ENCODE peak calls at places on chromosomes 3 and 15, in four cellular contexts. Q is stomach, X is uterus, H is transverse colon. C is an unnamed sample.

GRCh38 chr3:118760611-118761606 is 273.7 kb downstream of the IGSF11 start:
- DNase-seq in Q (no peak), X (no peak), H (no peak), C (no peak)

GRCh38 chr15:91186892-91187644 is 87.0 kb downstream of the SV2B start:
- DNase-seq in Q (no peak), X (no peak), H (no peak), C (no peak)

GRCh38 chr3:190537131-190537530 is 23.2 kb downstream of the IL1RAP start:
- DNase-seq in Q (no peak), X (no peak), H (no peak), C (no peak)

GRCh38 chr15:101452572-101452971 is 36.9 kb downstream of the PCSK6 start:
- DNase-seq in Q (no peak), X (no peak), H (no peak), C (no peak)

GRCh38 chr15:65937476-65937875 is 68.2 kb downstream of the RAB11A start:
- DNase-seq in Q (peak), X (no peak), H (no peak), C (no peak)

GRCh38 chr3:176521531-176522175 is 675.6 kb downstream of the TBL1XR1 start:
- DNase-seq in Q (no peak), X (no peak), H (no peak), C (no peak)

GRCh38 chr15:67178569-67179210 is 75.8 kb downstream of the AAGAB start:
- DNase-seq in Q (no peak), X (peak), H (no peak), C (peak)

GRCh38 chr15:79872358-79873017 is 24.3 kb downstream of the MTHFS start:
- DNase-seq in Q (no peak), X (no peak), H (no peak), C (no peak)

GRCh38 chr3:14801668-14802067 is 17.1 kb upstream of the FGD5 start:
- DNase-seq in Q (no peak), X (peak), H (no peak), C (no peak)

GRCh38 chr3:193407156-193407555 is 28.6 kb upstream of the ATP13A5 start:
- DNase-seq in Q (no peak), X (no peak), H (no peak), C (no peak)

DNA sequence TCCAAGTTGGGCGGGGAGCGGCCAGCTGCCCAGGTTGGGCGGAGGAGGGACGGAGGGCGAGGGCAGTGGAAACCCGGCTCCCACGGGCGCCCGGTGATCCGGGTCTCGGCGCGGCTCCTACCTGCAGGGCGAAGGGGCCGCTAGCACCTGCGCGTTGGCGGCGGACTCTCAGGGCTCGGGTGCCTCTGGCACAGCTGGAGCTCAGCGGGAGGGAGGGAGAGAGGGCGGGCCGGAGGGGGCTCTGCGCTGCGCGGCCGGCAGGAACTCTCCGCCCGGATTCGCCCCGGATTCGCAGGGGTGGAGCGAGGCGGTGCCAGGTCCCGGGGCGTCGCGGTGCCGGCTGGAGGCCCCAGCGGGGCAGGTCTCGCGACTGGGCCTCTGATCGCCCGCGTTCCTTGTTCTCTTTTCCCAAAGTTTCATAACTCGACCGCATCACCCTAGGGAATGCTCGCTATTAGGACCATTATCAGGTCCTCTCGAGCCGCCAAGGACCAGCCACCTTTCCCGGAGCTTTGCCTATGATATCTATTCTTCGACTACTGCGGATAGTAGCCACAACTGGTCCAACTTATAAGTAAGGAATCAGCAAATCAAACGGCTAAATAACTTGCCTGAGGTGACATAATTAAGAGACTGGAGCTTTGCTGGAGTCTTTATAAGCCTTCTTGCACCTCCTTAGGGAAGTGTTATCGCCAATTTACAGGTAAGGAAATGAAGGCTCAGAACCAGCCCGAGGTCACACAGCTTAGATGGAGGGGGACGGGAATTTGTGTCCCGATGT is at the start of gene PLD1:
- DNase-seq in Q (peak), X (no peak), H (peak), C (peak)
- TF ChIP-seq POLR2A in Q (no peak), X (peak), H (peak), C (peak)

GRCh38 chr3:29324180-29324651 is 43.3 kb downstream of the RBMS3 start:
- DNase-seq in Q (peak), X (peak), H (peak), C (peak)
- H3K4me3 ChIP-seq in Q (no peak), X (peak), H (peak), C (no peak)

GRCh38 chr3:146854523-146854922 is 249.4 kb upstream of the PLSCR5 start:
- DNase-seq in Q (no peak), X (no peak), H (no peak), C (no peak)
- TF ChIP-seq CTCF in Q (no peak), X (no peak), H (no peak), C (no peak)

GRCh38 chr3:172750368-172751187 is at the start of gene ECT2:
- DNase-seq in Q (peak), X (peak), H (peak), C (peak)

GRCh38 chr3:172750069-172750367 is 508 bp upstream of the ECT2 start:
- DNase-seq in Q (no peak), X (no peak), H (no peak), C (no peak)

GRCh38 chr3:172746476-172746875 is 4.0 kb upstream of the ECT2 start:
- DNase-seq in Q (no peak), X (no peak), H (no peak), C (no peak)

GRCh38 chr3:172751188-172751571 is 654 bp downstream of the ECT2 start:
- DNase-seq in Q (no peak), X (no peak), H (no peak), C (no peak)

DNA sequence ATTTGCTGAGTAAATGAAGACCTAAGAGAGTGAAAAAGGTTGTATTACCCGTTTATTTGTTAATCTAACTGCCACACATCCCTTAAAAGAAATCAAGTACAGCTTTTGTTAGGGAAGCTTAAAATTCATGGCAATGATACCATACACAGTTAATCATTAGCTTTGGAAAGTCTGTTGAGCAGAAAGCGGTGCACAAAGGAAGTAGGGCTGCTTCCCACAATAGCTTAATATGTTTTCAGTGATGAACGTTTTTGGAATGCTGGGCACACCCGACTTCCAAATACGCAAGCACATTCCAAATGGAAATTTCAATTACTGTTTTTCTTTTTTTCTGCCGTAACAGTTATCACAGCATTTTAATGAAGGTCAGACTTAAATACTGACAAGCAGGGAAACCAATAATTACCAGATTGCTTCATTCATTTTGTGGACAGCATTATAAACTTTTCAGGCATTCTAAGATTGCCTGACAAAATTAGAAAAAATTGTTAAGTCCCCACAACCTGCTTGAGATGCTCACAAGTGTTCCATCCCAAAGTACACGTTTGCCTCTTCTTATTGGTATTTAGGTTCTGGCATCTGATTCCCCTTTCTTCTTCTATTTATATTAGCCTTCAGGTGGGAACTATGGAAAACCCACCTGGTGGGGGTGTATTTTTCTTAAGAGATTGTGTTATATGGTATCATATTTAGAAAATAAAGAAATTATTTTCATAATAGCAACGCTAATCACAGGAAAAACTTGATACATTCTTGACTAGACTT is 1.1 kb upstream of the ECT2 start:
- DNase-seq in Q (peak), X (peak), H (no peak), C (peak)
- TF ChIP-seq POLR2A in Q (no peak), X (no peak), H (no peak), C (no peak)

DNA sequence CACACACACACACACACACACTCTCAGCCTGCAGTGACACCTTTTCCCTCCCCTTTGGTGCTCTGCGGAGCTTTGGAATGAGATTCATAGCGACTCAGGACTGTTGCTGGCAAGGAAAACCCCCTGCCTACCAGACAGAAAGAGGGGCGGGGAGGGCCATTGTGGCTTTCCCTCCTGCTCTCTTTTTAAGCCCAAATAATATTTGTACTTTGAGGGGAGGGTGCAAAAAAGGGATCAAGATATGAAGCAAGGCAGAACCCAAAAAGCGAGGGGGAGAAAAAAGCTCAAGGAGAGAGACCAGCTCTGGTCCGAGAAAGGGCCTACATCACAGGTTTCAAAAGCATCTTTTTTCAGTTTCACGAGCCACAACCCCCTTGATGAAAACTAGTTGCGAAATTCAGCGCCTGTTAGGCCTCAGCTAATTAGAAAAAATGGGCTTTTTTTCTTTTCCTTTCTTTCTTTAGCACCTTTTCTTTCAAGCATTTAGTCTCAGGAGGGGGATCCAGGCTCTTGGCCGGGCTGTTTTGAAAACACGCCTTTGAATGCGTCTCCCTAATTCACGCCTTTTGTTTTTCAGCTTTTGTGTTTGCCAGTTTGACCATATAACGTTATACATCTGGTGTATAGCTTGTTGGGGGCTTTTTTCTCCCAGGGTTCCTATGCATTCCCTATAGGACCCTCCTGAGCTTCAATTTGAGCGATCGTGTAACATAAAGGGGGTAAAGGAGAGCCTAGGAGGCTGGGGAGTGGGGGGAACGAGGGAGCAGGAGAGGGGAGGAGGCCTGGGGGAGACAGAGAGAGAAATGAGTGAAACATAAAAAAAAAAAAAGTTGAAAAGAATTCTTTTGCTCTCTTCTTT is 1043.4 kb upstream of the NR2F2 start:
- DNase-seq in Q (no peak), X (no peak), H (no peak), C (no peak)
- H3K4me3 ChIP-seq in Q (no peak), X (no peak), H (no peak), C (no peak)

DNA sequence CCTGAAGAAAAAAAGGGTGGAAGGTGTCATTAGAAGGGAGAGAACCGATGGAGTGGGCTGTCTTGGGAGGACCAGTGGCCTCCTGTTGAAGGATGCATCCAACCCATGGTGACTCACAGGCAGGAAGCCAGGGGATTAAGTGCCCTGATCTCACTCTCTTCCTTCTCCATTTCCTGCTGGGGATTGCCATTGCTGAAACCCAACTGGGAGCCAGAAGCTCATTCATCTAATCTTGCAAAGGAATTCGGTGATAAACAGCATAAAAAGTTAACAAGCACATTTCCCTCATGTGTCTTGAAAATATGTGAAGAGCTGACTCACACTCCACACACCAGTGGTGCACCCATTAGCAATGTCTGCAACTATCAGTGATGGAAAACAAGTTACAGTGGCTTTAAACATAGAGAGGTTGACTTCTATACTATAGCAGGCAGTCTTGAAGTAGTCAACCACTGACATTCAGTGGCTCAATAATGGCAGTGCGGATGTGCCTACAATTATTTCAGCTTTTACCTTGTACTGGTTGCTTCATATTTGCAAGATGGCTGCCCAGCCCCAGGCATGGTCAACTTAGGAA is 12.8 kb upstream of the CSRNP1 start:
- DNase-seq in Q (no peak), X (peak), H (no peak), C (no peak)
- TF ChIP-seq CTCF in Q (no peak), X (no peak), H (no peak), C (no peak)

GRCh38 chr3:179560791-179561190 is 1.9 kb upstream of the ACTL6A start:
- DNase-seq in Q (no peak), X (no peak), H (no peak), C (no peak)

GRCh38 chr3:179558742-179559364 is 3.9 kb upstream of the ACTL6A start:
- DNase-seq in Q (peak), X (peak), H (peak), C (peak)

GRCh38 chr3:179562467-179563297 is at the start of gene ACTL6A:
- DNase-seq in Q (peak), X (peak), H (peak), C (peak)

GRCh38 chr3:179565496-179565895 is 2.8 kb downstream of the ACTL6A start:
- DNase-seq in Q (no peak), X (no peak), H (no peak), C (no peak)

DNA sequence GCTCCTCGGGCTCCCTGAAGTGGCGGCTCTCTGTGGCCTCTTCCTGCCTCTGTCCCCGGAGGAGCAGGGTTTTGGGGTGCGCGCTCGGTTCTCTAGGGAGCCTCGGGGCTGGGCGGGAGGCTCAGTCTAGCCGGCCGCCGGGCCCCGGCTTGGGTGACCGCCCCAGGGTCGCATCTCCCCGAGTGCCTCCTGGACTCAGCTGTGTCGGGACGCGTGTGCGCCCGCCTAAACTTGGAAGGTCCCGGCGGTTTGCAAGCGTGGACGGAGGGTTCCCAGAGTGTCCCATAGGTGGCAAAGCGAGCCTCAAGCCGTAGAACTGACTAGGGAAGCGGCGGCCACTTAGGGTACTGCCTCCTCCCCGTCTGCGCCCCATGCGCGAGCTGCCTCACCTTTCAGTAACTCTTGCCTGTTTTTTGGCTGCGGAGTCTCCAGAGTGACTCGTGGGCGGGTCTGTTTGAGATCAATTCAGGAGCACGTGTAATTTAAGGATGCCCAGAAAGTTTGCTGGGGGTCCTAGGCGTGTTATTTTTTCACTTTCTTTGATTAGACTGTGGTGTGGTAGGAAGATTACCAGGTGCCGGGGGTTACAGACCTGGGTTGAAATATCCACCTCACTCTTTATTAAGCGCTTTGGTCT is 690 bp downstream of the ACTL6A start:
- DNase-seq in Q (peak), X (peak), H (peak), C (peak)
- TF ChIP-seq POLR2A in Q (no peak), X (no peak), H (no peak), C (no peak)

GRCh38 chr15:78265752-78266224 is 1.4 kb downstream of the DNAJA4 start:
- DNase-seq in Q (no peak), X (no peak), H (no peak), C (no peak)

GRCh38 chr15:78264304-78265136 is at the start of gene DNAJA4:
- DNase-seq in Q (peak), X (peak), H (peak), C (peak)

GRCh38 chr15:78265137-78265460 is 737 bp downstream of the DNAJA4 start:
- DNase-seq in Q (no peak), X (no peak), H (no peak), C (no peak)

GRCh38 chr15:78263351-78263781 is 996 bp upstream of the DNAJA4 start:
- DNase-seq in Q (no peak), X (no peak), H (no peak), C (no peak)

GRCh38 chr15:78263907-78264303 is 457 bp upstream of the DNAJA4 start:
- DNase-seq in Q (peak), X (no peak), H (peak), C (no peak)
- H3K4me3 ChIP-seq in Q (peak), X (peak), H (peak), C (no peak)

GRCh38 chr15:61621146-61621545 is 392.0 kb upstream of the RORA start:
- DNase-seq in Q (no peak), X (no peak), H (no peak), C (no peak)
- TF ChIP-seq CTCF in Q (peak), X (peak), H (peak), C (no peak)